ENCODE peak calls at places on chromosomes 5 and 9, in seven cellular contexts. V, X, M, Q, K, D and H are unnamed samples.

GRCh38 chr9:70475211-70475610 is 60.8 kb upstream of the KLF9 start:
- DNase-seq in V (no peak), X (no peak), M (no peak), Q (no peak), K (no peak), D (no peak), H (no peak)

GRCh38 chr5:88734191-88734640 is 148.8 kb downstream of the MEF2C start:
- DNase-seq in V (no peak), X (no peak), M (no peak), Q (no peak), K (no peak), D (no peak), H (no peak)

GRCh38 chr5:124544366-124545055 is 201.9 kb downstream of the ZNF608 start:
- DNase-seq in V (no peak), X (no peak), M (peak), Q (no peak), K (peak), D (no peak), H (no peak)

GRCh38 chr5:142611154-142611553 is 74.7 kb downstream of the FGF1 start:
- DNase-seq in V (peak), X (peak), M (peak), Q (peak), K (peak), D (peak), H (peak)

GRCh38 chr9:1009101-1009707 is 32.7 kb downstream of the DMRT3 start:
- DNase-seq in V (peak), X (peak), M (peak), Q (peak), K (peak), D (peak), H (peak)

GRCh38 chr9:96129698-96130097 is 172.3 kb downstream of the HSD17B3 start:
- DNase-seq in V (no peak), X (peak), M (no peak), Q (no peak), K (no peak), D (no peak), H (no peak)

GRCh38 chr5:109614316-109614715 is 75.4 kb upstream of the MAN2A1 start:
- DNase-seq in V (no peak), X (no peak), M (no peak), Q (no peak), K (no peak), D (no peak), H (no peak)

GRCh38 chr9:89854715-89855475 is 250.1 kb downstream of the GADD45G start:
- DNase-seq in V (no peak), X (no peak), M (no peak), Q (no peak), K (no peak), D (no peak), H (no peak)

GRCh38 chr5:93349613-93350012 is 231.4 kb downstream of the NR2F1-AS1 start:
- DNase-seq in V (no peak), X (no peak), M (no peak), Q (no peak), K (no peak), D (no peak), H (no peak)

GRCh38 chr9:114405294-114406034 is 17.7 kb upstream of the AKNA start:
- DNase-seq in V (peak), X (peak), M (peak), Q (peak), K (peak), D (peak), H (peak)

GRCh38 chr5:172692981-172693380 is 51.9 kb downstream of the NEURL1B start:
- DNase-seq in V (no peak), X (peak), M (no peak), Q (no peak), K (no peak), D (peak), H (no peak)

GRCh38 chr5:33369470-33370134 is 71.2 kb upstream of the TARS1 start:
- DNase-seq in V (no peak), X (no peak), M (no peak), Q (no peak), K (no peak), D (no peak), H (no peak)

GRCh38 chr5:171537463-171537862 is 118.0 kb downstream of the FGF18 start:
- DNase-seq in V (no peak), X (no peak), M (no peak), Q (no peak), K (peak), D (no peak), H (no peak)

GRCh38 chr5:177393990-177394389 is 6.5 kb downstream of the PFN3 start:
- DNase-seq in V (no peak), X (no peak), M (no peak), Q (no peak), K (no peak), D (no peak), H (no peak)

GRCh38 chr9:89477395-89477794 is 20.5 kb downstream of the SEMA4D start:
- DNase-seq in V (no peak), X (no peak), M (no peak), Q (no peak), K (no peak), D (no peak), H (no peak)

GRCh38 chr5:95861221-95861857 is 38.8 kb upstream of the GLRX start:
- DNase-seq in V (no peak), X (no peak), M (peak), Q (peak), K (peak), D (peak), H (peak)

GRCh38 chr5:162248107-162248713 is 180.6 kb downstream of the GABRG2 start:
- DNase-seq in V (no peak), X (peak), M (no peak), Q (no peak), K (no peak), D (no peak), H (peak)

GRCh38 chr5:106875591-106876297 is 795.0 kb downstream of the EFNA5 start:
- DNase-seq in V (no peak), X (no peak), M (no peak), Q (peak), K (peak), D (peak), H (peak)

GRCh38 chr5:169988947-169989346 is 8.7 kb upstream of the INSYN2B start:
- DNase-seq in V (no peak), X (no peak), M (no peak), Q (no peak), K (no peak), D (no peak), H (peak)

GRCh38 chr5:98795243-98795642 is 21.8 kb downstream of the RGMB start:
- DNase-seq in V (no peak), X (no peak), M (no peak), Q (no peak), K (no peak), D (no peak), H (no peak)

GRCh38 chr9:35650341-35651158 is at the start of gene SIT1:
- DNase-seq in V (no peak), X (peak), M (no peak), Q (no peak), K (no peak), D (no peak), H (no peak)

GRCh38 chr5:157718529-157718928 is 12.7 kb upstream of the THG1L start:
- DNase-seq in V (no peak), X (peak), M (no peak), Q (peak), K (peak), D (peak), H (peak)

GRCh38 chr5:149636861-149637246 is 55.6 kb downstream of the ARHGEF37 start:
- DNase-seq in V (no peak), X (peak), M (peak), Q (peak), K (peak), D (peak), H (peak)

GRCh38 chr9:38001430-38001829 is 67.6 kb downstream of the SHB start:
- DNase-seq in V (no peak), X (no peak), M (no peak), Q (no peak), K (no peak), D (no peak), H (no peak)

GRCh38 chr5:83718195-83718825 is 2.3 kb downstream of the HAPLN1 start:
- DNase-seq in V (no peak), X (peak), M (no peak), Q (peak), K (peak), D (peak), H (peak)

GRCh38 chr9:110180386-110180712 is 27.6 kb downstream of the C9orf152 start:
- DNase-seq in V (no peak), X (no peak), M (no peak), Q (no peak), K (peak), D (no peak), H (no peak)

GRCh38 chr5:169426674-169427250 is 125.8 kb upstream of the SLIT3 start:
- DNase-seq in V (no peak), X (peak), M (no peak), Q (no peak), K (no peak), D (no peak), H (no peak)

GRCh38 chr5:12099296-12099695 is 195.1 kb upstream of the CTNND2 start:
- DNase-seq in V (no peak), X (no peak), M (no peak), Q (no peak), K (no peak), D (no peak), H (no peak)

GRCh38 chr9:121860213-121860612 is 208.8 kb downstream of the DAB2IP start:
- DNase-seq in V (no peak), X (no peak), M (no peak), Q (no peak), K (no peak), D (no peak), H (no peak)

GRCh38 chr9:133210202-133210532 is 1.1 kb upstream of the OBP2B start:
- DNase-seq in V (no peak), X (no peak), M (no peak), Q (no peak), K (no peak), D (no peak), H (no peak)

GRCh38 chr5:61298580-61298979 is 33.5 kb upstream of the ZSWIM6 start:
- DNase-seq in V (no peak), X (no peak), M (no peak), Q (no peak), K (no peak), D (no peak), H (no peak)

GRCh38 chr5:55232194-55232984 is 1.0 kb downstream of the CCNO start:
- DNase-seq in V (no peak), X (peak), M (no peak), Q (peak), K (no peak), D (peak), H (peak)

GRCh38 chr5:139985290-139985689 is 57.8 kb downstream of the NRG2 start:
- DNase-seq in V (no peak), X (no peak), M (no peak), Q (no peak), K (peak), D (no peak), H (no peak)

GRCh38 chr5:135669416-135669815 is 90.6 kb upstream of the CXCL14 start:
- DNase-seq in V (no peak), X (no peak), M (no peak), Q (no peak), K (no peak), D (no peak), H (no peak)